ENCODE peak calls at places on chromosomes 16 and 17, in ten cellular contexts. E is heart right ventricle, N is bronchial epithelial cell, T is dorsolateral prefrontal cortex, R is thoracic aorta, L is A549, F is tibial nerve, P is mammary epithelial cell, Q is pancreas, O is NB4. V is an unnamed sample.
A peak's percentile ranks its signal among the peaks of the same experiment; 100 is the strongest.

GRCh38 chr17:58643147-58643546 is 48.7 kb downstream of the TEX14 start:
- DNase-seq in E (no peak), N (peak; percentile 85), T (no peak), R (no peak), L (peak; percentile 57), F (no peak), P (peak; percentile 46), Q (no peak), O (no peak), V (no peak)

GRCh38 chr17:77959926-77960521 is 1.5 kb downstream of the TNRC6C start:
- DNase-seq in E (peak; percentile 15), N (no peak), T (no peak), R (no peak), L (no peak), F (no peak), P (no peak), Q (no peak), O (no peak), V (no peak)

GRCh38 chr17:13311301-13311700 is 290.4 kb downstream of the HS3ST3A1 start:
- DNase-seq in E (no peak), N (no peak), T (no peak), R (no peak), L (no peak), F (no peak), P (peak; percentile 29), Q (no peak), O (no peak), V (peak; percentile 69)

GRCh38 chr16:10871157-10871991 is 5.6 kb upstream of the CIITA start:
- DNase-seq in E (peak; percentile 40), N (peak; percentile 77), T (no peak), R (no peak), L (no peak), F (no peak), P (peak; percentile 84), Q (peak; percentile 86), O (peak; percentile 93), V (no peak)

GRCh38 chr16:85781156-85781555 is 18.2 kb downstream of the EMC8 start:
- DNase-seq in E (no peak), N (no peak), T (no peak), R (no peak), L (no peak), F (no peak), P (no peak), Q (no peak), O (no peak), V (no peak)

GRCh38 chr16:30656388-30656787 is 1.8 kb upstream of the FBRS start:
- DNase-seq in E (no peak), N (no peak), T (no peak), R (no peak), L (no peak), F (no peak), P (no peak), Q (no peak), O (no peak), V (no peak)

GRCh38 chr16:57845115-57845514 is 42.8 kb upstream of the KIFC3 start:
- DNase-seq in E (no peak), N (no peak), T (no peak), R (no peak), L (no peak), F (no peak), P (no peak), Q (no peak), O (no peak), V (no peak)

GRCh38 chr17:17783121-17783824 is 53.5 kb downstream of the SREBF1 start:
- DNase-seq in E (peak; percentile 86), N (peak; percentile 23), T (peak; percentile 67), R (no peak), L (no peak), F (peak; percentile 45), P (peak; percentile 50), Q (peak; percentile 76), O (peak; percentile 78), V (no peak)

GRCh38 chr16:27966756-27967155 is 96.8 kb downstream of the GSG1L start:
- DNase-seq in E (no peak), N (no peak), T (no peak), R (no peak), L (no peak), F (no peak), P (no peak), Q (no peak), O (no peak), V (no peak)

GRCh38 chr17:69047368-69048263 is 13.1 kb downstream of the ABCA9 start:
- DNase-seq in E (peak; percentile 59), N (peak; percentile 51), T (no peak), R (no peak), L (peak; percentile 25), F (peak; percentile 61), P (peak; percentile 52), Q (peak; percentile 61), O (peak; percentile 89), V (no peak)

GRCh38 chr17:72765357-72766153 is 326.9 kb downstream of the SLC39A11 start:
- DNase-seq in E (no peak), N (no peak), T (peak; percentile 44), R (no peak), L (no peak), F (no peak), P (no peak), Q (no peak), O (no peak), V (no peak)

DNA sequence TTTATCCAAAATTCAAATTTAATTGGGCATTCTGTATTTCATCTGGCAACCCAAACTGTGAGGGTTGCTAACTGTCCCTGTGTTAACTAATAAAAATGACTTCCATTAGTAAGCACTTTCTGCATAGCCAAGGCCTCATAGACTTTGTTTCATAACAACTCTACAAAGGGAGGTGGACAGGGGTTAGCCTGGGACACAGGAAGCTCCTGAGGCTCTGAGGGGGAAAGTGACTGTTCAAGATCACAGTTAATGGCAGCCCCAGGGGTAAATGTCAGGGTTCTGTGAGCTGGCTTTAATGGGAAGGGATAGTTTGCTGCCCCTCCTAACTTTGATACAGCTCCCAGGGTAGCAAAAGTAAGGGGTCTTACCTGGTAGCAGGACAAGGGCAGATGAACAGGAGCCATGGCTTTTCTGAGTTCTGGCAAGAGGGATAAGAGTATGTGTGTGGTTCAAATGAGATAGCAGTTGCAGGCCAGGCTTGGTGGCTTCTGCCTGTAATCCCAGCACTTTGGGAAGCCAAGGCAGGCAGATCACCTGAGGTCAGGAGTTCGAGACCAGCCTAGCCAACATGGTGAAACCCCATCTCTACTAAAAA is 2.2 kb downstream of the HEATR9 start:
- DNase-seq in E (no peak), N (no peak), T (no peak), R (no peak), L (no peak), F (no peak), P (no peak), Q (no peak), O (peak; percentile 94), V (no peak)
- H3K4me3 ChIP-seq in E (no peak overlapping the region), N (no peak overlapping the region), T (no peak overlapping the region), R (no peak overlapping the region), L (no peak overlapping the region), F (no peak overlapping the region), P (no peak overlapping the region), Q (no peak overlapping the region), O (peak overlapping the region; percentile 9), V (no peak overlapping the region)

GRCh38 chr16:17555176-17555575 is 84.4 kb upstream of the XYLT1 start:
- DNase-seq in E (no peak), N (no peak), T (no peak), R (no peak), L (no peak), F (no peak), P (peak; percentile 65), Q (no peak), O (no peak), V (peak; percentile 66)
- TF ChIP-seq CTCF in E (no peak), N (no peak), T (no peak), R (no peak), L (no peak), F (no peak), P (no peak), Q (no peak), O (no peak), V (no peak)

GRCh38 chr17:12062249-12062648 is 41.6 kb downstream of the MAP2K4 start:
- DNase-seq in E (no peak), N (no peak), T (no peak), R (no peak), L (no peak), F (no peak), P (no peak), Q (no peak), O (no peak), V (no peak)
- H3K4me3 ChIP-seq in E (no peak overlapping the region), N (no peak overlapping the region), T (no peak overlapping the region), R (no peak overlapping the region), L (no peak overlapping the region), F (no peak overlapping the region), P (no peak overlapping the region), Q (no peak overlapping the region), O (no peak overlapping the region), V (no peak overlapping the region)

DNA sequence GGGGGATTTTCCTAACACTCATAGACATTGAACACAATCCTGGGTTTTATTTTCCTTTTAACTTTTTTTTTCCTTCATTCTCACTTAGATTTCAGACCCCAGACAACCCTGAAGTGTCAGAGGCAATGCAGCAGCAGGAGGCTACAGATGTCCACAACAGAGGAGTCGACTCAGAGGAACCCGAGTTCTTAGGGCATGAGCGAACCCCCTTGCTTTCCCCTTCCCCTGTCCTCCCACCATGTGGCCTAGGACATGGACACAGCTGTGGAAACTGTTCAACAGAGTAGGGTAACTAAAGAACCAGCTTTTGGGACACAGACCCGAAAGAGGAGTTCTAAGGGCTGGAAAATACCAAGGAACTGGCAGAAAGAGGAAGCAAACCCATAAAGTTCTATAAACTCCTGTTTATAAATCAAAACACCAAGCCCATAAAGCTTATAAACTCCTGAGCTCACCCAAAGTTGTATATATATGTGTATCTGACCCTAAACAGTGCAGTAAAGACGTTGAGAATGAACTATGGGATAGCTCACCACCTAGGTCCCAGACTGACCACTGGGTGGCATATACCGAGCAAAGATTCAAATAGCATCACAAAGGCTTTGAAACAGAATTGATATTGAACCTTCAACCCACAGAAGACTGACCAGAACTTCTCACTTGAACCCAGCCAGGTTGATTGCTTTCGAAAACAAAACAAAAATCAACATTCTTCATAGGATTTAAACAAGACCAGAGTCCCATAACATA is 33.9 kb downstream of the CMTM4 start:
- DNase-seq in E (no peak), N (peak; percentile 40), T (no peak), R (no peak), L (peak; percentile 56), F (peak; percentile 31), P (peak; percentile 24), Q (no peak), O (peak; percentile 53), V (no peak)
- TF ChIP-seq CTCF in E (peak; percentile 42), N (peak; percentile 45), T (peak; percentile 56), R (peak; percentile 40), L (peak; percentile 58), F (peak; percentile 45), P (peak; percentile 39), Q (no peak), O (peak; percentile 67), V (peak; percentile 60)

GRCh38 chr17:75412455-75413317 is 7.2 kb upstream of the GRB2 start:
- DNase-seq in E (peak; percentile 61), N (peak; percentile 49), T (peak; percentile 49), R (no peak), L (peak; percentile 75), F (peak; percentile 84), P (peak; percentile 62), Q (peak; percentile 65), O (peak; percentile 83), V (peak; percentile 36)
- H3K4me3 ChIP-seq in E (no peak overlapping the region), N (no peak overlapping the region), T (peak overlapping the region; percentile 32), R (peak overlapping the region; percentile 48), L (peak overlapping the region; percentile 7), F (no peak overlapping the region), P (no peak overlapping the region), Q (no peak overlapping the region), O (no peak overlapping the region), V (no peak overlapping the region)